ENCODE peak calls at places on chromosomes 16 and 17, in seven cellular contexts. S is heart left ventricle; G is RWPE2; E is HFFc6; Z is CD8-positive, alpha-beta T cell; K is breast epithelium; H is CD4-positive, alpha-beta T cell. L is an unnamed sample.

GRCh38 chr16:20925780-20926179 is 25.2 kb downstream of the LYRM1 start:
- DNase-seq in Z (no peak), E (no peak), K (no peak), G (no peak), H (no peak), S (no peak), L (no peak)

GRCh38 chr16:46970089-46970488 is 3.4 kb downstream of the DNAJA2 start:
- DNase-seq in S (peak), H (no peak), G (no peak), Z (no peak), E (no peak), K (no peak), L (no peak)

GRCh38 chr17:163514-164103 is 17.8 kb downstream of the DOC2B start:
- DNase-seq in S (no peak), H (no peak), E (no peak), K (no peak), G (no peak), Z (no peak), L (no peak)

GRCh38 chr16:29318037-29318436 is 88.5 kb downstream of the NPIPB11 start:
- DNase-seq in G (no peak), H (no peak), Z (no peak), E (no peak), S (no peak), K (no peak), L (no peak)

GRCh38 chr17:76558210-76559095 is 18.6 kb downstream of the PRCD start:
- DNase-seq in K (no peak), S (no peak), G (no peak), Z (no peak), H (no peak), E (peak), L (no peak)

GRCh38 chr16:26019406-26019805 is 327.6 kb downstream of the HS3ST4 start:
- DNase-seq in G (no peak), Z (no peak), H (no peak), S (no peak), K (no peak), E (no peak), L (no peak)

GRCh38 chr16:86925067-86925791 is 346.9 kb downstream of the FOXL1 start:
- DNase-seq in K (no peak), S (no peak), G (no peak), Z (no peak), H (no peak), E (no peak), L (no peak)

GRCh38 chr17:63282455-63282854 is 163.7 kb downstream of the CYB561 start:
- DNase-seq in S (no peak), E (no peak), H (no peak), G (no peak), K (no peak), Z (no peak), L (no peak)

GRCh38 chr16:47416869-47417268 is 44.0 kb downstream of the ITFG1 start:
- DNase-seq in Z (no peak), K (no peak), S (no peak), E (no peak), G (no peak), H (no peak), L (no peak)

GRCh38 chr17:15882058-15882720 is 62.7 kb upstream of the ADORA2B start:
- DNase-seq in S (no peak), E (no peak), Z (no peak), H (no peak), G (no peak), K (no peak), L (no peak)

GRCh38 chr16:17417740-17418139 is 53.0 kb downstream of the XYLT1 start:
- DNase-seq in G (no peak), K (no peak), E (no peak), S (no peak), Z (no peak), H (no peak), L (no peak)

GRCh38 chr16:61948414-61948813 is 87.8 kb downstream of the CDH8 start:
- DNase-seq in Z (no peak), E (no peak), S (no peak), H (no peak), G (no peak), K (no peak), L (no peak)

GRCh38 chr17:27489045-27489715 is 32.9 kb downstream of the KSR1 start:
- DNase-seq in Z (no peak), S (peak), E (peak), H (no peak), K (peak), G (no peak), L (no peak)

GRCh38 chr17:68646626-68647526 is 45.7 kb upstream of the FAM20A start:
- DNase-seq in S (no peak), K (no peak), G (no peak), H (no peak), E (no peak), Z (no peak), L (no peak)

GRCh38 chr17:20266806-20267458 is 200.4 kb downstream of the LGALS9B start:
- DNase-seq in S (no peak), Z (no peak), G (no peak), E (no peak), H (no peak), K (no peak), L (no peak)

GRCh38 chr17:17792143-17792550 is 44.6 kb downstream of the SREBF1 start:
- DNase-seq in Z (no peak), S (no peak), E (no peak), K (no peak), H (peak), G (no peak), L (no peak)

GRCh38 chr17:21375757-21376584 is at the start of gene KCNJ12:
- DNase-seq in Z (no peak), E (no peak), H (no peak), K (no peak), S (no peak), G (no peak), L (no peak)

GRCh38 chr16:85361441-85362118 is 249.3 kb upstream of the CIBAR2 start:
- DNase-seq in E (no peak), K (no peak), H (no peak), G (no peak), S (peak), Z (no peak), L (no peak)

GRCh38 chr17:63675607-63676539 is 24.1 kb downstream of the LIMD2 start:
- DNase-seq in H (no peak), S (peak), G (no peak), Z (no peak), E (peak), K (peak), L (no peak)

GRCh38 chr17:43958953-43959352 is 5.2 kb upstream of the PYY start:
- DNase-seq in S (no peak), E (peak), K (no peak), Z (no peak), G (no peak), H (no peak), L (no peak)

GRCh38 chr17:43431741-43432523 is 33.1 kb downstream of the ARL4D start:
- DNase-seq in S (no peak), Z (no peak), H (no peak), G (no peak), K (no peak), E (no peak), L (no peak)

GRCh38 chr17:29593546-29594440 is 861 bp downstream of the ANKRD13B start:
- DNase-seq in H (no peak), S (peak), E (no peak), K (no peak), G (no peak), Z (no peak), L (peak)
- TF ChIP-seq CTCF in H (peak), S (no peak), E (peak), K (no peak), G (peak), Z (no peak), L (peak)

DNA sequence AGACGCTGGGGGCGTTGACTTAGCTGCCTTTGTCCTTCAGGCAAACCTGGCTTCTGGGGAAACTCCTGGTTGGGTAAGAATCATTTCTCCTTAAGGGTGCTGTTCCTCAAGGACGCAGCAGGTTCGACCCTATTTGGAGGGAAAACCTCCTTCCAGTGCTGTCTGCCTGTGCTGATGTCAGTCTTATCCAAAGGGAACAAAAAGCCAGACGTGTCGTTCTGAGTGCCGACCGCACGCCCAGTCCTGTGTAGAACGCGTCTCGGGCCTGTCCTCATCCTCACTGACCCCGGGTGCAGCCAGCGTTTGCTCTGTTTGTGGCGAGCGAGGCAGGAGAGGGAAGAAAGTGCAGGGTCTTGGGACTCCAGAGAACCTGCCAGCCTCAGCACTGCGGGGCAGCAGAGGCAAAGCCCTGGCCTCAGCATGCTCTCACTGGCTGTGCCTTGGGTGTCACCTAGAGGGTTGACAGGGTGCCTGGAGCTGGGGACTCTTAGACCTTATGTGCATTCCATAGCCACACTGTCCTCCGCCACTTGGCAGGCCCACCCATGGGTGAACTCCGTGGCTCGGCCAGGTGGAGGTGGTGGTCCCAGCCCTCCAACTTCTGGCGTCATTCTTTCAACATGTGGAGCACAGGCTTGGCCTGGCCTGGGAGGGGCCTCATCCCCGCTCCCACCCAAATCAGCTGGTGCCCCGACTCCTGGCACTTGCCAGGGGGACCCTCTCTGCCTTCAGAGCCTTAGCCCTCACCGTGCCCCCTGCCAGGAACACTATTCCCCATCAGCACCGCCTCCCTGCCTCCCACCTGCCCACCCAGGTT is 6.0 kb downstream of the SNN start:
- DNase-seq in K (no peak), H (no peak), S (no peak), E (no peak), G (no peak), Z (no peak), L (peak)
- TF ChIP-seq CTCF in K (no peak), H (no peak), S (no peak), E (no peak), G (no peak), Z (no peak), L (no peak)

GRCh38 chr17:67274466-67274865 is 29.5 kb upstream of the HELZ start:
- DNase-seq in G (no peak), K (no peak), S (no peak), E (no peak), H (no peak), Z (no peak), L (peak)

GRCh38 chr17:67273900-67274299 is 28.9 kb upstream of the HELZ start:
- DNase-seq in Z (no peak), K (no peak), H (no peak), S (no peak), G (no peak), E (no peak), L (no peak)

GRCh38 chr17:67276075-67276474 is 31.1 kb upstream of the HELZ start:
- DNase-seq in H (no peak), K (no peak), E (no peak), G (no peak), S (no peak), Z (no peak), L (no peak)

GRCh38 chr17:67270411-67270810 is 25.4 kb upstream of the HELZ start:
- DNase-seq in Z (no peak), H (no peak), G (no peak), S (no peak), E (no peak), K (no peak), L (peak)

DNA sequence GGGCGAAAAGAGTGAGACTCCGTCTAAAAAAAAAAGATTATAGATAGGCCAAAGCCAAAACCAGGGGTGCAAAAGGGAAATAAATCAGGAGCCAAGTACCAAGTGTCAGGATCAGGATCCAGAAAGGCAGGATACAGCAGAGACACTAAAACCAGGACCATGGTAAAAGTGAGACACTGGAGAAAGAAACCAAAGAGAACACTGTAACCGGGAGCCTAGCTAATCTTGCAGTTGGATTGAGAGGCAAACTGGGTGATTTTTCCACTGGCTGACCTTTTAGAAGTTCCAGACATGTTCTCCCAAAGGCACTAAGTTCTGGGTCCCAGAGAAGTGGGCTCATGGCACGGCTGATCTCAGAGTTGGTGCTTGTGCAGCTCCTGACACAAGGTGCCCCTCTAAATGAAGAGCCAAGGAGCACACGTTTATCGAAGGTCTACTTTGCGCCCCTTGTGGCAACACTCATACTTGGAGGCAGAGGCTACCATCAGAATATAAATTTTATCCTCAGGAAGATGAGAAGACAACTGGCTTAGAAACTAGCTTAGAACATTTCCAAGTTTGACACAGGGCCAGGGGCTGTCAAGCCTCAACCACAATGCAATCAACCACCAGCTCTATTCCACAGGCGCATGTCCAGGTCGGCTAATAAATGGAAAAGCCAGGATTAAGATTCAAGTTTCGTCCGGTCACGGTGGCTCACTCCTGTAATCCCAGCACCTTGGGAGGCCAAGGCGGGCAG is 27.5 kb upstream of the HELZ start:
- DNase-seq in E (no peak), H (no peak), S (no peak), K (no peak), G (no peak), Z (peak), L (peak)
- TF ChIP-seq CTCF in E (peak), H (no peak), S (no peak), K (no peak), G (peak), Z (no peak), L (peak)

DNA sequence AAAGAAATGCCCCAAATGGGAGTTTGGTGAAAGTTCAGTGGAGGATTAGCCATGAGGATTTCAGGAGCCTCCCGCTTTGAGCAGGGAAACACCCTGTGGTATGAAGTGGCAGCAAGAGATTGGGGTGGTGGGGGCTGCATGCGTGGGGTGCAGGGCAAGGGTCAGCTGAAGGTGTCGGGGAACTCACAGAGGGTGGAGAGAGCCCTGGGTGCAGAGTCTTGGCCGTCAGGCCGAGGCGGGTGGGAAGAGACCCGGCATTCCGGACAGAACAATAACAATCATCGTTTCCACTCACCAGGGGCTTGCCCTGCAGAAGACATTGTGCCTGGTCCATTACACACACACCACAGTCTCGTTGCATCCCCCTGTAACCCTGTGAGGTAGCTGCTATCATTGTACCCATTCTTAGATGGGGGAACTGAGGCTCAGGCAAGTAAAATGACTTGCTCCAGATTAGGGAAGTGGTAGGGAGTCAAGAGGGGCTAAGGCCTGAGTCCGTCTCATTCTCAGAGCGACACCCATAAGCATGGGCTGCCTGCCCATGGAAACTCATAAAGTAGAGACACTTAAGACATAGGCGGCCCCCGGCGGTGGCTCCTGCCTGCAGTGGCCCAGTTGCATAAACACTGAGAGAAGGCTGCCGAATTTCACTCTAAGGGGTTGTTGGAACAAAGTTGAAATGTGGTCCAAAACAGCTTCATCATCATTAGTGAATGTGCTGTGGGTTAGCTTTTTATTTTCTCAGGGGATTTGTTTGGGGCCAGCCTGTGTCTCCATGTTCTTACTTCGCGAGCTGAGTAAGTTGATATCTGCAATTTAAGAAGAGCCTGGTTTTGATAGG is 93.3 kb downstream of the CMIP start:
- DNase-seq in H (no peak), E (no peak), Z (no peak), S (no peak), K (no peak), G (no peak), L (peak)
- TF ChIP-seq CTCF in H (no peak), E (no peak), Z (no peak), S (no peak), K (no peak), G (no peak), L (peak)

GRCh38 chr16:2150418-2151187 is 2.2 kb downstream of the RAB26 start:
- DNase-seq in G (peak), S (no peak), K (no peak), E (no peak), H (no peak), Z (no peak), L (no peak)
- TF ChIP-seq CTCF in G (peak), S (no peak), K (no peak), E (peak), H (no peak), Z (no peak), L (no peak)

GRCh38 chr16:68749424-68749823 is 12.3 kb downstream of the CDH1 start:
- DNase-seq in Z (no peak), G (no peak), E (no peak), K (no peak), S (no peak), H (no peak), L (no peak)
- TF ChIP-seq CTCF in Z (no peak), G (peak), E (no peak), K (no peak), S (no peak), H (no peak), L (no peak)

GRCh38 chr17:81252336-81253329 is 13.5 kb downstream of the NDUFAF8 start:
- DNase-seq in H (no peak), Z (no peak), G (no peak), S (no peak), E (no peak), K (no peak), L (no peak)

GRCh38 chr17:81256616-81257015 is 17.5 kb downstream of the NDUFAF8 start:
- DNase-seq in S (no peak), G (no peak), E (peak), Z (no peak), K (no peak), H (no peak), L (no peak)

GRCh38 chr17:81253358-81254131 is 14.4 kb downstream of the NDUFAF8 start:
- DNase-seq in K (no peak), E (no peak), H (peak), G (no peak), S (no peak), Z (peak), L (no peak)

GRCh38 chr17:81257533-81257932 is 18.4 kb downstream of the NDUFAF8 start:
- DNase-seq in H (no peak), Z (no peak), E (no peak), S (no peak), K (no peak), G (no peak), L (no peak)

GRCh38 chr17:81254955-81255717 is 16.0 kb downstream of the NDUFAF8 start:
- DNase-seq in G (peak), E (peak), S (peak), K (peak), H (no peak), Z (no peak), L (no peak)
- TF ChIP-seq CTCF in G (peak), E (peak), S (peak), K (peak), H (no peak), Z (no peak), L (peak)

GRCh38 chr16:67339453-67339852 is 12.8 kb downstream of the LRRC36 start:
- DNase-seq in K (no peak), H (no peak), E (peak), G (no peak), Z (no peak), S (no peak), L (no peak)
- TF ChIP-seq CTCF in K (no peak), H (no peak), E (peak), G (peak), Z (no peak), S (no peak), L (peak)

L was measured in chondrocyte.